ENCODE peak calls at places on chromosome 16, in five cellular contexts. A is HepG2, H is tibial nerve, M is ovary, R is transverse colon. E is an unnamed sample.

GRCh38 chr16:58502217-58502921 is 2.4 kb downstream of the NDRG4 start:
- DNase-seq in R (no peak), H (no peak), A (no peak), M (no peak), E (no peak)

GRCh38 chr16:72666267-72666666 is 381.7 kb downstream of the ZFHX3 start:
- DNase-seq in R (no peak), M (no peak), H (no peak), A (no peak), E (no peak)

GRCh38 chr16:28259091-28259780 is 33.1 kb upstream of the SBK1 start:
- DNase-seq in H (no peak), A (no peak), R (no peak), M (no peak), E (no peak)

GRCh38 chr16:50067290-50067853 is 1.6 kb downstream of the HEATR3 start:
- DNase-seq in H (no peak), M (peak; percentile 23), A (peak; percentile 79), R (no peak), E (no peak)

GRCh38 chr16:14965328-14965727 is 9.5 kb upstream of the PDXDC1 start:
- DNase-seq in A (no peak), H (no peak), R (no peak), M (no peak), E (no peak)

GRCh38 chr16:67246945-67247697 is at the start of gene FHOD1:
- DNase-seq in M (peak; percentile 99), R (peak; percentile 100), H (peak; percentile 98), A (peak; percentile 83), E (peak; percentile 99)

GRCh38 chr16:2963611-2964415 is at the start of gene KREMEN2:
- DNase-seq in H (no peak), M (no peak), A (peak; percentile 56), R (peak; percentile 21), E (no peak)

GRCh38 chr16:1537138-1537577 is 3.7 kb downstream of the TMEM204 start:
- DNase-seq in H (no peak), R (no peak), A (no peak), M (no peak), E (no peak)

GRCh38 chr16:64629622-64630021 is 492.2 kb downstream of the CDH11 start:
- DNase-seq in H (no peak), M (no peak), A (no peak), R (no peak), E (no peak)

GRCh38 chr16:67862623-67863583 is 9.9 kb upstream of the EDC4 start:
- DNase-seq in R (no peak), H (peak; percentile 51), A (no peak), M (peak; percentile 43), E (no peak)

GRCh38 chr16:72829846-72830620 is 217.9 kb downstream of the ZFHX3 start:
- DNase-seq in R (no peak), H (no peak), M (no peak), A (no peak), E (no peak)

GRCh38 chr16:30761427-30761927 is 385 bp downstream of the CFAP119 start:
- DNase-seq in H (no peak), A (no peak), M (peak; percentile 51), R (peak; percentile 43), E (no peak)

GRCh38 chr16:26550111-26550610 is 516.6 kb upstream of the C16orf82 start:
- DNase-seq in H (no peak), R (no peak), M (no peak), A (no peak), E (no peak)

GRCh38 chr16:50522324-50522723 is 25.9 kb upstream of the NKD1 start:
- DNase-seq in H (no peak), A (no peak), M (no peak), R (no peak), E (peak; percentile 14)

GRCh38 chr16:51431517-51432241 is 280.6 kb upstream of the SALL1 start:
- DNase-seq in H (no peak), R (peak; percentile 8), M (no peak), A (no peak), E (no peak)

GRCh38 chr16:442976-443375 is 17.5 kb downstream of the RAB11FIP3 start:
- DNase-seq in A (no peak), H (no peak), M (no peak), R (no peak), E (no peak)

GRCh38 chr16:76583995-76584394 is 306.8 kb downstream of the CNTNAP4 start:
- DNase-seq in A (no peak), H (no peak), M (no peak), R (no peak), E (no peak)

GRCh38 chr16:85302018-85302847 is 190.0 kb upstream of the CIBAR2 start:
- DNase-seq in A (no peak), R (no peak), H (no peak), M (no peak), E (no peak)

GRCh38 chr16:49834496-49835009 is 21.4 kb downstream of the ZNF423 start:
- DNase-seq in R (peak; percentile 25), M (peak; percentile 82), A (no peak), H (no peak), E (no peak)

GRCh38 chr16:23420011-23420410 is 33.0 kb downstream of the COG7 start:
- DNase-seq in A (no peak), H (no peak), M (no peak), R (no peak), E (no peak)

GRCh38 chr16:27811881-27812280 is 251.6 kb downstream of the GSG1L start:
- DNase-seq in A (no peak), H (no peak), M (no peak), R (no peak), E (no peak)

GRCh38 chr16:2969545-2970521 is 685 bp downstream of the PAQR4 start:
- DNase-seq in A (peak; percentile 66), H (no peak), R (peak; percentile 68), M (no peak), E (no peak)

GRCh38 chr16:8907096-8907495 is 24.9 kb downstream of the LITAFD start:
- DNase-seq in A (no peak), H (no peak), R (no peak), M (no peak), E (no peak)

GRCh38 chr16:1144476-1145382 is 8.2 kb upstream of the CACNA1H start:
- DNase-seq in R (no peak), M (no peak), H (no peak), A (no peak), E (no peak)

GRCh38 chr16:65121870-65122723 is at the start of gene CDH11:
- DNase-seq in H (peak; percentile 41), A (no peak), M (peak; percentile 90), R (peak; percentile 38), E (peak; percentile 91)

GRCh38 chr16:57045694-57046381 is 46.5 kb upstream of the CPNE2 start:
- DNase-seq in H (peak; percentile 77), A (peak; percentile 71), M (peak; percentile 82), R (peak; percentile 57), E (no peak)

GRCh38 chr16:14454391-14454790 is 175.7 kb downstream of the PARN start:
- DNase-seq in A (no peak), H (no peak), M (no peak), R (no peak), E (no peak)

GRCh38 chr16:11535494-11535893 is 51.2 kb downstream of the LITAF start:
- DNase-seq in H (no peak), A (peak; percentile 39), R (peak; percentile 34), M (no peak), E (no peak)

GRCh38 chr16:12459401-12459791 is 344.3 kb downstream of the CPPED1 start:
- DNase-seq in R (peak; percentile 28), M (no peak), A (no peak), H (no peak), E (no peak)

GRCh38 chr16:87733190-87733589 is 32.6 kb downstream of the KLHDC4 start:
- DNase-seq in A (no peak), M (no peak), H (no peak), R (peak; percentile 17), E (no peak)

GRCh38 chr16:58299757-58300349 is 5.0 kb upstream of the PRSS54 start:
- DNase-seq in M (no peak), H (no peak), A (peak; percentile 26), R (peak; percentile 22), E (no peak)

GRCh38 chr16:72493681-72494415 is 321.9 kb upstream of the PMFBP1 start:
- DNase-seq in A (no peak), H (no peak), M (no peak), R (no peak), E (no peak)

GRCh38 chr16:86768999-86769398 is 190.7 kb downstream of the FOXL1 start:
- DNase-seq in H (no peak), M (no peak), R (no peak), A (no peak), E (no peak)

GRCh38 chr16:81860310-81860709 is 81.2 kb downstream of the PLCG2 start:
- DNase-seq in R (no peak), A (no peak), H (no peak), M (no peak), E (no peak)

GRCh38 chr16:81861915-81862314 is 82.8 kb downstream of the PLCG2 start:
- DNase-seq in R (no peak), H (no peak), A (no peak), M (no peak), E (no peak)

GRCh38 chr16:81863630-81864352 is 84.7 kb downstream of the PLCG2 start:
- DNase-seq in A (no peak), H (no peak), R (peak; percentile 50), M (no peak), E (no peak)

GRCh38 chr16:81861503-81861902 is 82.4 kb downstream of the PLCG2 start:
- DNase-seq in R (no peak), A (no peak), M (no peak), H (no peak), E (no peak)

DNA sequence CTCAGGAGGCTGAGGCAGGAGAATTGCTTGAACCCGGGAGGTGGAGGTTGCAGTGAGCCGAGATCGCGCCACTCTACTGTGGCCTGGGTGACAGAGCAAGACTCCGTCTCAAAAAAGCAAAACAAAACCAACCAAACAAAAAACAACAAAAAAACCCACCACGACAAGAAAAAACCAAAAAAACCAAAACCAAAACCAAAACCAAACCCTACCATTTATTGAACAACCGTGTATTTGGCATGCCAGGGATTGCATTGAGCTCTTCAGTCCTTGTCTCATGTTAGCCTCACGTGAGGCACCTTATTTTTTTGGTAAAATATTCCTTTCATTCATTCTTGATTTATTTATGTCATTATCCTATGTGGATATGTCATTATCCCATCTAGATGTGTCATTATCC is 81.8 kb downstream of the PLCG2 start:
- DNase-seq in A (no peak), R (no peak), M (no peak), H (no peak), E (no peak)
- TF ChIP-seq EP300 in A (no peak), R (no peak), M (no peak), H (no peak), E (no peak)

GRCh38 chr16:19115148-19116021 is 1.6 kb downstream of the ITPRIPL2 start:
- DNase-seq in H (no peak), M (no peak), A (no peak), R (no peak), E (no peak)
- TF ChIP-seq CTCF in H (no peak), M (peak; percentile 9), A (peak; percentile 40), R (peak; percentile 13), E (peak; percentile 22)

DNA sequence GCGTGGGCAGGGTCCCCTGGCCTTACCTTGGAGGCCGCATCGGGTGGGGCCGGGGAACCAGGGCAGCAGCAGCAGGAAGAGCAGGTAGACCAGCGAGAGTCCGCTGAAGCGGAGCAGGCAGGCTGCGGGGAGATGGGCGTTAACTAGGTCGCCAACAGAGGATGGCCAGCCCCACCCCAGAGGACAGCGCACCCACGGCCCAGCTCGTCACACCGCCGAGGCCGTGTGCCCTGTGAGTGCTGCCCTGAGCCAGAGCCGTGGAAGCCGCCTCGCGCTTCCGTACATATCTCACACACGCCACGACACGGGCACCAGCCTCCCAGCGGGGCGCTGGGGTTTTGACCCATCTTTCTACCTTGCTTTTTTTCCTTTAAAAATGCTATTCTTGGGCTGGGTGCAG is 35.7 kb downstream of the PIEZO1 start:
- DNase-seq in R (no peak), A (no peak), H (no peak), M (no peak), E (no peak)
- H3K4me1 ChIP-seq in R (peaks cover 20% of the 10 kb centered on the region), A (no peaks in the 10 kb centered on the region), H (peaks cover 7% of the 10 kb centered on the region), M (peaks cover 2% of the 10 kb centered on the region), E (peaks cover 77% of the 10 kb centered on the region)

GRCh38 chr16:48365601-48366164 is 19.5 kb downstream of the SIAH1 start:
- DNase-seq in H (peak; percentile 81), A (peak; percentile 83), M (peak; percentile 83), R (peak; percentile 94), E (peak; percentile 96)
- TF ChIP-seq EP300 in H (peak; percentile 91), A (no peak), M (no peak), R (no peak), E (no peak)